ENCODE peak calls at places on chromosomes 6 and 20, in eight cellular contexts. S, E, D, F, L, C, R and A are unnamed samples. For H3K4me1, the result is how much of the 10 kb centered on the place peaks cover.

GRCh38 chr6:20744911-20745557 is 210.8 kb downstream of the CDKAL1 start:
- DNase-seq in D (no peak), C (no peak), R (no peak), E (no peak), L (no peak), S (no peak), F (no peak), A (no peak)

GRCh38 chr6:5866547-5867051 is 140.1 kb downstream of the NRN1 start:
- DNase-seq in L (no peak), S (peak), D (no peak), E (no peak), R (peak), C (no peak), F (peak), A (no peak)

GRCh38 chr20:37669062-37669772 is 24.6 kb upstream of the CTNNBL1 start:
- DNase-seq in L (no peak), C (no peak), R (no peak), F (peak), E (no peak), D (no peak), S (no peak), A (no peak)

GRCh38 chr6:150491796-150492142 is 107.9 kb upstream of the PLEKHG1 start:
- DNase-seq in L (no peak), R (no peak), F (no peak), D (no peak), S (no peak), E (no peak), C (no peak), A (no peak)

GRCh38 chr6:138099832-138100231 is 7.4 kb downstream of the PERP start:
- DNase-seq in R (no peak), S (no peak), E (no peak), L (no peak), C (no peak), F (peak), D (no peak), A (no peak)

GRCh38 chr6:14464716-14465115 is 347.1 kb downstream of the CD83 start:
- DNase-seq in R (no peak), C (no peak), F (no peak), S (no peak), E (no peak), D (no peak), L (no peak), A (no peak)

GRCh38 chr20:13865156-13865555 is 80.3 kb downstream of the NDUFAF5 start:
- DNase-seq in L (no peak), R (no peak), S (no peak), C (no peak), F (no peak), E (no peak), D (no peak), A (no peak)

GRCh38 chr6:106735136-106735535 is 105.8 kb downstream of the QRSL1 start:
- DNase-seq in S (no peak), R (no peak), D (no peak), C (no peak), E (no peak), L (no peak), F (no peak), A (no peak)

GRCh38 chr20:46810442-46811327 is 84.0 kb upstream of the EYA2 start:
- DNase-seq in C (no peak), S (no peak), D (no peak), R (no peak), F (no peak), L (no peak), E (no peak), A (no peak)

GRCh38 chr6:119241124-119241491 is 108.5 kb downstream of the MAN1A1 start:
- DNase-seq in E (no peak), F (no peak), L (no peak), C (no peak), D (no peak), R (no peak), S (peak), A (no peak)

GRCh38 chr6:69063401-69063800 is 428.3 kb downstream of the ADGRB3 start:
- DNase-seq in E (no peak), F (no peak), D (no peak), R (no peak), C (no peak), L (no peak), S (no peak), A (no peak)

GRCh38 chr6:123925360-123925759 is 121.7 kb downstream of the NKAIN2 start:
- DNase-seq in L (no peak), D (no peak), E (no peak), C (no peak), S (no peak), R (no peak), F (no peak), A (no peak)

GRCh38 chr6:77543601-77544000 is 80.3 kb upstream of the HTR1B start:
- DNase-seq in R (no peak), L (no peak), F (no peak), C (no peak), S (no peak), D (no peak), E (no peak), A (no peak)

GRCh38 chr6:161242779-161243693 is 30.8 kb downstream of the AGPAT4 start:
- DNase-seq in L (no peak), S (no peak), D (no peak), E (no peak), C (no peak), F (no peak), R (no peak), A (no peak)

GRCh38 chr6:116405663-116406329 is 35.0 kb downstream of the DSE start:
- DNase-seq in F (peak), L (no peak), R (peak), C (no peak), S (no peak), E (no peak), D (no peak), A (no peak)

GRCh38 chr6:106692112-106692822 is 62.9 kb downstream of the QRSL1 start:
- DNase-seq in E (no peak), F (peak), S (no peak), C (no peak), L (no peak), R (no peak), D (no peak), A (no peak)

GRCh38 chr6:123589317-123589716 is 47.4 kb downstream of the TRDN start:
- DNase-seq in R (no peak), S (no peak), E (no peak), L (no peak), C (no peak), D (no peak), F (no peak), A (no peak)

GRCh38 chr6:41801380-41801779 is 13.9 kb downstream of the TOMM6 start:
- DNase-seq in D (no peak), L (no peak), R (no peak), E (no peak), S (no peak), F (peak), C (no peak), A (no peak)

GRCh38 chr6:106163446-106163965 is 77.4 kb downstream of the PRDM1 start:
- DNase-seq in C (no peak), F (no peak), D (no peak), R (no peak), S (no peak), L (no peak), E (no peak), A (no peak)

GRCh38 chr6:118999494-118999893 is 64.5 kb upstream of the MCM9 start:
- DNase-seq in F (no peak), L (no peak), R (no peak), C (no peak), D (no peak), E (no peak), S (peak), A (no peak)

GRCh38 chr6:168774381-168774780 is 333.4 kb downstream of the SMOC2 start:
- DNase-seq in F (no peak), E (no peak), S (no peak), L (no peak), D (no peak), R (no peak), C (no peak), A (no peak)

GRCh38 chr20:39190666-39191570 is 228.8 kb downstream of the DHX35 start:
- DNase-seq in E (no peak), S (peak), D (no peak), C (no peak), L (no peak), F (peak), R (no peak), A (no peak)

GRCh38 chr6:35218021-35218420 is 4.3 kb downstream of the SCUBE3 start:
- DNase-seq in E (no peak), C (no peak), F (no peak), R (no peak), D (no peak), L (no peak), S (no peak), A (no peak)

GRCh38 chr6:105135907-105136432 is 43.8 kb downstream of the POPDC3 start:
- DNase-seq in R (no peak), S (no peak), C (no peak), D (no peak), F (no peak), L (no peak), E (no peak), A (no peak)

GRCh38 chr6:144340541-144341371 is 55.6 kb downstream of the UTRN start:
- DNase-seq in F (peak), C (no peak), E (no peak), D (no peak), S (peak), R (no peak), L (no peak), A (no peak)

GRCh38 chr6:83038246-83038645 is 27.4 kb downstream of the UBE3D start:
- DNase-seq in D (no peak), F (peak), R (no peak), L (no peak), E (no peak), C (no peak), S (no peak), A (no peak)

GRCh38 chr6:153038378-153038777 is 35.9 kb upstream of the MTRF1L start:
- DNase-seq in S (no peak), D (no peak), F (peak), R (no peak), C (no peak), L (no peak), E (no peak), A (no peak)

GRCh38 chr6:113347420-113347819 is 509.7 kb upstream of the MARCKS start:
- DNase-seq in F (peak), S (no peak), R (no peak), D (no peak), L (no peak), E (no peak), C (no peak), A (no peak)

GRCh38 chr6:132797975-132798819 is at the start of gene SLC18B1:
- DNase-seq in D (peak), C (no peak), F (peak), R (peak), L (peak), E (no peak), S (peak), A (no peak)

GRCh38 chr20:43925786-43926185 is 11.1 kb downstream of the TOX2 start:
- DNase-seq in S (no peak), R (no peak), D (no peak), L (no peak), F (peak), C (no peak), E (no peak), A (no peak)

DNA sequence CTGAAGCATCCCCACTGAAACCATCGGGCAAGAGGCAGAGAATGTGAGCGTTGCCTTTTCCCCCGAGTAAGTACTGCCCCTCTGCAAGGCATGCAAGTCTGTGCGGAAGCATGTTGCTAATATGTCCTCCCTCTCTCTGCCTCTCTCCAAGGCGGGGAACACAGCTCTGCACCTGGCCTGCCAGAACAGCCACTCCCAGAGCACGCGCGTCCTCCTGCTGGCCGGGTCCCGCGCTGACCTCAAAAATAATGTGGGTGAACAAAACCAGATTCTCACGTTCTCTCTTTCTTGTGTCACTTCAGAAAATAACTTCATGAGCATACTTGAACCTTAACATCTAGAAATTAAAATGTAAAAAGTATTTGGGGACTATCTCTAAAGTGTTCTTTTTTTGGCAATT is 26.4 kb downstream of the LYRM2 start:
- DNase-seq in C (no peak), F (no peak), D (no peak), E (no peak), R (no peak), L (no peak), S (no peak), A (no peak)
- TF ChIP-seq CTCF in C (no peak), F (no peak), D (no peak), E (no peak), R (no peak), L (no peak), S (no peak), A (no peak)

GRCh38 chr6:79602859-79603258 is 28.3 kb upstream of the SH3BGRL2 start:
- DNase-seq in R (no peak), L (no peak), S (no peak), E (no peak), F (no peak), C (no peak), D (no peak), A (no peak)

GRCh38 chr6:79605968-79606764 is 25.0 kb upstream of the SH3BGRL2 start:
- DNase-seq in D (no peak), S (no peak), R (no peak), C (no peak), L (no peak), E (no peak), F (no peak), A (no peak)

GRCh38 chr6:79605061-79605460 is 26.1 kb upstream of the SH3BGRL2 start:
- DNase-seq in L (no peak), R (no peak), E (no peak), C (no peak), D (no peak), F (no peak), S (no peak), A (no peak)

GRCh38 chr6:79607000-79607399 is 24.1 kb upstream of the SH3BGRL2 start:
- DNase-seq in D (no peak), L (no peak), E (no peak), C (no peak), F (no peak), R (no peak), S (peak), A (no peak)

DNA sequence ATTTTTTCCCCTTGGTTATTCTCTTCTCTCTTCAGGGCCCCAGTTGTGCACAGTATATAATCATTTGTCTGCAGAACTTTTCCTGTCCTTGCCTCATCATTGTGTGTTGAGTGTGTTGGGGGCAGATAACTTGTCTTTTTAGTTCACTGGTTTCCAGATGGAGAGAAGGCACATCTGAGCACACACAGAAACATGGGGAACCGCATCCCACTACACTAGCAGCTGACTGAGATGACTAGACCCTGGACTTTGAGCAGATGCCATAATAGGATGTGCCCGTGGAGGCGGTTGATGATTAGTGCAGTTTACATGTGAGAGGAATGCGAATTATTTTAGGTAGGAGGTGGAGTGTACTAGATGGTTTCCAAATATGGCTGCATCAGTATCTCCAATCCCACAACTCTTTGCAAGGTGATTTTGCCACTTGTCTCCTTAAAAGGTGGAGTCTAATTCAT is 26.5 kb upstream of the SH3BGRL2 start:
- DNase-seq in R (no peak), D (no peak), C (no peak), L (no peak), E (no peak), S (peak), F (no peak), A (no peak)
- H3K4me1 ChIP-seq in R (under half), D (under half), C (under half), L (under half), E (under half), S (half or more), F (under half), A (under half)

GRCh38 chr6:4225207-4225872 is 90.0 kb upstream of the ECI2 start:
- DNase-seq in F (no peak), D (no peak), R (no peak), C (no peak), E (no peak), S (peak), L (no peak), A (no peak)
- TF ChIP-seq CTCF in F (peak), D (no peak), R (no peak), C (no peak), E (no peak), S (peak), L (no peak), A (no peak)

DNA sequence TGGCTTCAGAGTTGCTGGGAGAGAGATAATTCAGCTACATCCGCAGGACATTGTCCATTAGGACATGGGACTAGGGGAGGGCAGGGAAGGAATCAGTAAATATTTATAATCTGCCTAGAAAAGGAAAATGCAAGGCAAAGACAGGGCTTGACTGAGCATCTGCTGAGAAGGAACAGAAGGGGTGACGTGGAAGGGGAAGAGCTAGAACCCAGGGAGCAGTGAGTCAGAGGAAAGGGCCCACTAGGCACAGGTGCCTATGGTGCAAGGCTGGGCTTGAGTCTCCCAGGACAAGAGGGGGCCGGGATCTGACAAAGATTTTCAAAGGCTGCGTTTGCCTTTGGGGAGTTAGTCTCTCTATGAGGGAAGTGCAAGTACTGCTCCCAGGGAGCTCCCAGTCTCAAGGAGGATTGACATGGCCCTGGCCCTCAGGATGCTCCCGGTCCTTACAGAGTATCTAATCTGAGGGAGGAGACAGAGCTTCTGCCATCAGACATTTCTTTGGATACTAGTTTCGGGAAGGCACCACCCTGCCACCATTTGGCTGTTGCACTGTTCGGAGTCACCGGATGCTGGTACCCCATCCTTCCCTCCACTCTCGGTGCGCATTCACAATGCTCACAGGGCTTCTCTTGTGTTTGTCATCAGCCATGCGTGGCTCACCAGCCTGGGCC is 21.9 kb downstream of the VEGFA start:
- DNase-seq in C (no peak), L (no peak), S (no peak), F (no peak), D (no peak), E (no peak), R (no peak), A (no peak)
- H3K4me1 ChIP-seq in C (under half), L (under half), S (under half), F (under half), D (under half), E (under half), R (under half), A (under half)

GRCh38 chr6:87919001-87919400 is 128.6 kb upstream of the SPACA1 start:
- DNase-seq in C (no peak), R (no peak), S (no peak), F (no peak), E (no peak), L (no peak), D (no peak), A (no peak)

GRCh38 chr6:87917861-87918260 is 129.8 kb upstream of the SPACA1 start:
- DNase-seq in E (no peak), C (no peak), F (no peak), D (no peak), L (no peak), S (no peak), R (no peak), A (no peak)

GRCh38 chr6:87920245-87920644 is 127.4 kb upstream of the SPACA1 start:
- DNase-seq in C (no peak), R (no peak), F (no peak), D (no peak), S (no peak), L (no peak), E (no peak), A (no peak)

GRCh38 chr6:87919416-87919815 is 128.2 kb upstream of the SPACA1 start:
- DNase-seq in D (no peak), C (no peak), F (no peak), R (no peak), S (no peak), E (no peak), L (no peak), A (no peak)

GRCh38 chr6:87918461-87918941 is 129.1 kb upstream of the SPACA1 start:
- DNase-seq in R (no peak), D (no peak), E (no peak), S (no peak), C (no peak), F (no peak), L (no peak), A (no peak)
- TF ChIP-seq CTCF in R (no peak), D (no peak), E (no peak), S (no peak), C (no peak), F (no peak), L (no peak), A (no peak)

GRCh38 chr20:5730131-5730530 is 20.1 kb upstream of the SHLD1 start:
- DNase-seq in R (no peak), F (no peak), S (no peak), C (no peak), L (no peak), E (no peak), D (no peak), A (no peak)

GRCh38 chr20:5735845-5736530 is 14.2 kb upstream of the SHLD1 start:
- DNase-seq in E (no peak), R (no peak), S (no peak), F (no peak), L (no peak), D (no peak), C (no peak), A (no peak)

GRCh38 chr20:5737619-5737953 is 12.6 kb upstream of the SHLD1 start:
- DNase-seq in D (no peak), S (no peak), R (no peak), L (no peak), E (no peak), C (no peak), F (no peak), A (no peak)

GRCh38 chr20:5731753-5732366 is 18.3 kb upstream of the SHLD1 start:
- DNase-seq in C (no peak), D (no peak), R (no peak), S (no peak), F (no peak), L (no peak), E (no peak), A (no peak)

GRCh38 chr20:5734559-5735137 is 15.6 kb upstream of the SHLD1 start:
- DNase-seq in R (no peak), L (no peak), D (no peak), S (no peak), C (no peak), F (peak), E (no peak), A (no peak)
- H3K4me1 ChIP-seq in R (under half), L (under half), D (under half), S (half or more), C (under half), F (under half), E (under half), A (under half)